ENCODE peak calls at places on chromosomes 16 and 17, in six cellular contexts. U, E, G, P, L and A are unnamed samples.

GRCh38 chr16:85170066-85171003 is 58.1 kb upstream of the CIBAR2 start:
- DNase-seq in U (no peak), L (no peak), G (no peak), E (no peak), P (peak), A (no peak)

GRCh38 chr17:30074726-30075125 is 41.9 kb upstream of the NSRP1 start:
- DNase-seq in L (no peak), E (no peak), G (no peak), U (no peak), P (no peak), A (peak)

GRCh38 chr16:9409753-9410493 is 318.5 kb downstream of the HAPSTR1 start:
- DNase-seq in E (no peak), L (no peak), U (no peak), P (no peak), G (no peak), A (no peak)

GRCh38 chr16:70419384-70420327 is 19.2 kb downstream of the ST3GAL2 start:
- DNase-seq in E (no peak), G (no peak), U (no peak), L (no peak), P (no peak), A (no peak)

GRCh38 chr16:12995721-12996372 is 94.4 kb downstream of the SHISA9 start:
- DNase-seq in G (no peak), E (no peak), L (no peak), U (no peak), P (no peak), A (no peak)

GRCh38 chr17:44464037-44464436 is 39.2 kb downstream of the GPATCH8 start:
- DNase-seq in P (no peak), L (no peak), U (no peak), E (no peak), G (peak), A (peak)

GRCh38 chr17:75626496-75627038 is 6.7 kb upstream of the SMIM5 start:
- DNase-seq in L (no peak), P (no peak), U (no peak), G (no peak), E (no peak), A (no peak)

GRCh38 chr17:310111-311010 is 42.2 kb downstream of the RPH3AL start:
- DNase-seq in P (no peak), U (no peak), E (no peak), L (no peak), G (no peak), A (no peak)